ENCODE peak calls at places on chromosomes 16 and 17, in nine cellular contexts. V, L, F, E, Q, Y, N, U and K are unnamed samples.

GRCh38 chr16:12176051-12176450 is 199.5 kb downstream of the SNX29 start:
- DNase-seq in Y (no peak), N (no peak), Q (no peak), L (no peak), U (no peak), F (no peak), V (no peak), E (no peak), K (no peak)

GRCh38 chr16:86880316-86881117 is 302.2 kb downstream of the FOXL1 start:
- DNase-seq in Y (no peak), Q (no peak), N (no peak), E (no peak), F (no peak), U (no peak), V (no peak), L (no peak), K (no peak)

GRCh38 chr17:49676276-49676868 is 1.5 kb downstream of the SPOP start:
- DNase-seq in L (no peak), V (no peak), F (peak; percentile 14), Y (no peak), N (peak; percentile 67), U (no peak), E (no peak), Q (no peak), K (no peak)

GRCh38 chr16:5508371-5508770 is 410.8 kb upstream of the EEF2KMT start:
- DNase-seq in F (no peak), N (peak; percentile 20), E (no peak), L (no peak), Y (no peak), V (no peak), U (no peak), Q (no peak), K (no peak)

GRCh38 chr16:56774009-56774408 is 44.1 kb downstream of the NUP93 start:
- DNase-seq in U (no peak), L (no peak), E (no peak), F (no peak), N (no peak), Q (no peak), V (no peak), Y (no peak), K (no peak)

GRCh38 chr17:65102235-65102634 is 34.9 kb upstream of the RGS9 start:
- DNase-seq in V (peak; percentile 46), F (no peak), Q (no peak), L (no peak), U (no peak), Y (no peak), E (no peak), N (no peak), K (no peak)

GRCh38 chr17:64115043-64115698 is 14.8 kb downstream of the ERN1 start:
- DNase-seq in E (no peak), N (no peak), U (no peak), F (no peak), Q (no peak), L (no peak), Y (no peak), V (no peak), K (peak; percentile 60)

GRCh38 chr16:76670125-76670857 is 393.1 kb downstream of the CNTNAP4 start:
- DNase-seq in L (no peak), V (no peak), F (no peak), Y (no peak), E (no peak), N (no peak), Q (no peak), U (no peak), K (no peak)

GRCh38 chr16:63617047-63617989 is 1504.5 kb downstream of the CDH11 start:
- DNase-seq in Y (no peak), L (peak; percentile 77), U (no peak), F (no peak), V (no peak), N (no peak), E (no peak), Q (no peak), K (no peak)

GRCh38 chr17:48729335-48730239 is 1.0 kb upstream of the HOXB13 start:
- DNase-seq in Y (peak; percentile 50), U (no peak), N (no peak), F (no peak), L (no peak), E (no peak), V (peak; percentile 56), Q (no peak), K (no peak)

GRCh38 chr16:53433930-53434435 is 288 bp upstream of the RBL2 start:
- DNase-seq in F (no peak), U (no peak), Y (no peak), Q (no peak), V (no peak), N (peak; percentile 89), L (no peak), E (peak; percentile 76), K (no peak)

GRCh38 chr17:62970617-62971016 is 4.6 kb downstream of the TANC2 start:
- DNase-seq in N (no peak), Y (no peak), Q (no peak), U (no peak), E (no peak), V (no peak), F (no peak), L (no peak), K (no peak)

GRCh38 chr17:3282901-3283300 is 15.3 kb downstream of the OR3A1 start:
- DNase-seq in Y (no peak), U (no peak), L (no peak), V (no peak), N (no peak), Q (no peak), E (no peak), F (no peak), K (no peak)

GRCh38 chr16:4142268-4142667 is 26.0 kb upstream of the ADCY9 start:
- DNase-seq in F (no peak), N (no peak), Q (no peak), E (no peak), Y (no peak), L (no peak), U (no peak), V (no peak), K (no peak)

GRCh38 chr17:4230142-4230541 is 33.6 kb downstream of the ANKFY1 start:
- DNase-seq in V (peak; percentile 91), U (peak; percentile 94), L (no peak), Y (no peak), Q (no peak), N (no peak), E (no peak), F (peak; percentile 34), K (no peak)

GRCh38 chr16:75559564-75560372 is 3.7 kb upstream of the TMEM231 start:
- DNase-seq in Q (no peak), L (no peak), N (peak; percentile 85), U (no peak), E (no peak), Y (no peak), V (no peak), F (no peak), K (no peak)

GRCh38 chr17:81090361-81091133 is 55.6 kb downstream of the BAIAP2 start:
- DNase-seq in Y (peak; percentile 89), F (peak; percentile 55), N (peak; percentile 87), L (peak; percentile 91), Q (peak; percentile 33), U (peak; percentile 92), V (peak; percentile 85), E (no peak), K (peak; percentile 56)

GRCh38 chr17:56020369-56020768 is 132.9 kb upstream of the ANKFN1 start:
- DNase-seq in V (no peak), N (no peak), Q (no peak), L (no peak), Y (no peak), U (no peak), E (no peak), F (no peak), K (no peak)

GRCh38 chr17:77471984-77472836 is 331.4 kb downstream of the SEC14L1 start:
- DNase-seq in U (no peak), F (peak; percentile 50), V (peak; percentile 87), Q (no peak), N (peak; percentile 41), E (no peak), L (no peak), Y (no peak), K (peak; percentile 56)

GRCh38 chr17:3534881-3535252 is 22.7 kb downstream of the TRPV3 start:
- DNase-seq in N (no peak), U (no peak), F (no peak), V (no peak), L (no peak), E (no peak), Y (peak; percentile 72), Q (no peak), K (no peak)

GRCh38 chr16:85553436-85554113 is 59.5 kb upstream of the GSE1 start:
- DNase-seq in N (peak; percentile 94), L (peak; percentile 95), V (no peak), E (peak; percentile 84), Q (no peak), F (peak; percentile 70), U (no peak), Y (no peak), K (peak; percentile 79)

GRCh38 chr16:782766-783403 is 5.3 kb downstream of the RPUSD1 start:
- DNase-seq in Y (no peak), F (no peak), V (no peak), N (no peak), L (no peak), E (no peak), Q (no peak), U (no peak), K (peak; percentile 69)

DNA sequence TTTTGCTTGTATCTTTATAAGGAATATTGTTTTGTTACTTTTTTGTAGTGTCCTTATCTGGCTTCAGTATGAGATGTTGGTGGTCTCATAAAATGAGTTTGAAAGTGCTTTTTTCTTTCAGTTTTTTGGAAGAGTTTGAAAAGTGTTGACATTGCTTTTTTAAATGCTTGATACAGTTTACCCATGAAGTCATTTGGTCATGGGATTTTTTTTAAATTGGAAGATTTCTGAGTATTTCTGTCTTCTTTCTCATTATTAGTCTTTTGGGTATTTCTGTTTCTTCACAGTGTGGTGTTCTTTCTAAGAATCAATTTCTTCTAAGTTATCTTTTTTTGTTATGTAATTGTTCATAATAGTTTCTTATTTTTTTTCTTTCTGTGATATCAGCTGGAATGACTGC is 15.1 kb downstream of the ZNF267 start:
- DNase-seq in E (no peak), Q (no peak), V (no peak), U (no peak), F (no peak), N (no peak), L (no peak), Y (no peak), K (no peak)
- H3K9me3 ChIP-seq in E (peaks cover 14% of the 10 kb centered on the region), Q (peaks cover 7% of the 10 kb centered on the region), V (no peaks in the 10 kb centered on the region), U (no peaks in the 10 kb centered on the region), F (peaks cover 14% of the 10 kb centered on the region), N (peaks cover 33% of the 10 kb centered on the region), L (no peaks in the 10 kb centered on the region), Y (no peaks in the 10 kb centered on the region), K (no peaks in the 10 kb centered on the region)

GRCh38 chr16:1976951-1977874 is 4.1 kb downstream of the NOXO1 start:
- DNase-seq in L (no peak), Y (no peak), Q (no peak), U (no peak), F (no peak), E (no peak), V (no peak), N (no peak), K (no peak)
- TF ChIP-seq POLR2AphosphoS5 in L (no peak), Y (no peak), Q (no peak), U (no peak), F (no peak), E (no peak), V (no peak), N (no peak), K (no peak)

GRCh38 chr17:78958556-78959191 is 21.0 kb downstream of the LGALS3BP start:
- DNase-seq in F (peak; percentile 32), Q (no peak), N (no peak), V (no peak), L (no peak), E (no peak), U (no peak), Y (peak; percentile 40), K (peak; percentile 71)
- TF ChIP-seq EP300 in F (no peak), Q (no peak), N (no peak), V (no peak), L (no peak), E (no peak), U (no peak), Y (no peak), K (no peak)

GRCh38 chr16:35485915-35486314 is 2026.5 kb downstream of the TP53TG3F start:
- DNase-seq in L (peak; percentile 32), N (no peak), U (no peak), E (no peak), F (no peak), Q (no peak), Y (no peak), V (no peak), K (no peak)
- H3K9me3 ChIP-seq in L (no peaks in the 10 kb centered on the region), N (no peaks in the 10 kb centered on the region), U (no peaks in the 10 kb centered on the region), E (peaks cover 85% of the 10 kb centered on the region), F (no peaks in the 10 kb centered on the region), Q (peaks cover 44% of the 10 kb centered on the region), Y (no peaks in the 10 kb centered on the region), V (no peaks in the 10 kb centered on the region), K (peaks cover 7% of the 10 kb centered on the region)